ENCODE peak calls at places on chromosomes 16 and 17, in eight cellular contexts. V is activated T-cell treated with anti-CD3 and anti-CD28 coated beads for 24 hours; J is NCI-H2029 treated with DMSO at 0.1 percent for 48 hours; N is activated naive CD4-positive, alpha-beta T cell treated with anti-CD3 and anti-CD28 coated beads, Interleukin-2, amount 10 ng/mL, durations not matched to agents 7 days and 5 days; R is globus pallidus; K is heart left ventricle; X is ovary; W is stimulated activated CD4-positive, alpha-beta T cell treated with anti-CD3 and anti-CD28 coated beads, Interleukin-1b, Interleukin-23, amount 100 ng/mL, for 24 hours. B is an unnamed sample.

GRCh38 chr17:42655528-42655927 is 3.6 kb upstream of the TUBG2 start:
- DNase-seq in V (no peak), J (no peak), N (no peak), R (no peak), K (no peak), X (no peak), W (no peak), B (no peak)

GRCh38 chr17:78347453-78347852 is 12.4 kb downstream of the SOCS3 start:
- DNase-seq in V (no peak), J (no peak), N (no peak), R (no peak), K (peak; percentile 17), X (no peak), W (no peak), B (no peak)

GRCh38 chr16:67672306-67672705 is 5.7 kb downstream of the C16orf86 start:
- DNase-seq in V (no peak), J (no peak), N (no peak), R (no peak), K (no peak), X (no peak), W (no peak), B (no peak)

GRCh38 chr17:82435601-82436583 is 14.7 kb downstream of the CYBC1 start:
- DNase-seq in V (no peak), J (no peak), N (no peak), R (no peak), K (no peak), X (peak; percentile 23), W (no peak), B (no peak)

GRCh38 chr17:44915321-44915726 is at the start of gene GFAP:
- DNase-seq in V (no peak), J (no peak), N (no peak), R (peak; percentile 61), K (no peak), X (no peak), W (no peak), B (peak; percentile 48)

GRCh38 chr17:78675316-78675616 is 98.1 kb upstream of the DNAH17 start:
- DNase-seq in V (no peak), J (no peak), N (no peak), R (no peak), K (no peak), X (no peak), W (no peak), B (no peak)

GRCh38 chr16:80066805-80067580 is 466.5 kb upstream of the MAF start:
- DNase-seq in V (no peak), J (no peak), N (no peak), R (no peak), K (no peak), X (no peak), W (no peak), B (no peak)

GRCh38 chr16:75392911-75393310 is 40.4 kb downstream of the CFDP1 start:
- DNase-seq in V (no peak), J (no peak), N (no peak), R (no peak), K (no peak), X (no peak), W (no peak), B (no peak)

GRCh38 chr17:3802461-3803307 is 1.7 kb upstream of the ITGAE start:
- DNase-seq in V (no peak), J (no peak), N (peak; percentile 8), R (no peak), K (no peak), X (peak; percentile 81), W (no peak), B (no peak)

GRCh38 chr17:56779306-56779705 is 54.4 kb downstream of the C17orf67 start:
- DNase-seq in V (no peak), J (no peak), N (no peak), R (no peak), K (no peak), X (no peak), W (no peak), B (no peak)

GRCh38 chr16:13961099-13961811 is 41.3 kb downstream of the ERCC4 start:
- DNase-seq in V (no peak), J (peak; percentile 39), N (no peak), R (no peak), K (no peak), X (no peak), W (no peak), B (no peak)

GRCh38 chr16:65532218-65532617 is 410.4 kb upstream of the CDH11 start:
- DNase-seq in V (no peak), J (no peak), N (no peak), R (no peak), K (no peak), X (no peak), W (no peak), B (peak; percentile 30)

GRCh38 chr17:48378696-48379095 is 51.3 kb downstream of the SKAP1 start:
- DNase-seq in V (no peak), J (peak; percentile 16), N (no peak), R (no peak), K (no peak), X (no peak), W (no peak), B (no peak)

GRCh38 chr17:19331134-19331533 is 31.4 kb downstream of the B9D1 start:
- DNase-seq in V (no peak), J (no peak), N (no peak), R (no peak), K (no peak), X (no peak), W (no peak), B (no peak)

GRCh38 chr16:87860553-87861299 is 8.6 kb downstream of the SLC7A5 start:
- DNase-seq in V (no peak), J (no peak), N (no peak), R (no peak), K (peak; percentile 56), X (peak; percentile 53), W (no peak), B (no peak)

GRCh38 chr17:82060001-82060380 is 5.6 kb downstream of the DUS1L start:
- DNase-seq in V (no peak), J (no peak), N (no peak), R (no peak), K (peak; percentile 47), X (no peak), W (no peak), B (no peak)

GRCh38 chr17:40432864-40433528 is 10.3 kb upstream of the IGFBP4 start:
- DNase-seq in V (no peak), J (no peak), N (no peak), R (no peak), K (no peak), X (peak; percentile 23), W (no peak), B (no peak)

GRCh38 chr17:79095345-79096055 is 20.9 kb downstream of the ENGASE start:
- DNase-seq in V (no peak), J (no peak), N (no peak), R (no peak), K (no peak), X (no peak), W (no peak), B (no peak)

GRCh38 chr17:48860034-48860433 is 29.2 kb downstream of the CALCOCO2 start:
- DNase-seq in V (no peak), J (no peak), N (no peak), R (no peak), K (no peak), X (no peak), W (no peak), B (no peak)

GRCh38 chr16:53542283-53542682 is 39.3 kb upstream of the AKTIP start:
- DNase-seq in V (no peak), J (no peak), N (no peak), R (no peak), K (no peak), X (no peak), W (no peak), B (no peak)

GRCh38 chr16:71526111-71526998 is at the start of gene CHST4:
- DNase-seq in V (no peak), J (no peak), N (no peak), R (no peak), K (no peak), X (no peak), W (no peak), B (no peak)